ENCODE peak calls at places on chromosome 13, in seven cellular contexts. Z is A673, W is fibroblast of lung, P is Panc1, F is adrenal gland, B is upper lobe of left lung, R is neuronal stem cell. O is an unnamed sample.
A peak's percentile ranks its signal among the peaks of the same experiment; 100 is the strongest.

GRCh38 chr13:32175307-32175706 is 139.9 kb downstream of the ZAR1L start:
- DNase-seq in P (no peak), Z (no peak), F (no peak), W (no peak), R (no peak), B (no peak), O (no peak)

GRCh38 chr13:113991191-113991669 is 17.4 kb upstream of the C13orf46 start:
- DNase-seq in B (no peak), F (no peak), Z (no peak), W (no peak), P (no peak), R (no peak), O (no peak)

GRCh38 chr13:61202042-61202441 is 213.6 kb downstream of the PCDH20 start:
- DNase-seq in W (no peak), F (no peak), Z (no peak), P (no peak), R (no peak), B (no peak), O (no peak)

GRCh38 chr13:49679244-49679643 is 12.0 kb downstream of the EBPL start:
- DNase-seq in B (no peak), W (peak; percentile 50), Z (no peak), R (no peak), F (no peak), P (no peak), O (no peak)

GRCh38 chr13:95355491-95355890 is 54.2 kb upstream of the ABCC4 start:
- DNase-seq in W (peak; percentile 5), P (no peak), R (no peak), Z (peak; percentile 63), B (no peak), F (no peak), O (no peak)

GRCh38 chr13:32415019-32415418 is 12.9 kb downstream of the N4BP2L1 start:
- DNase-seq in W (no peak), Z (peak; percentile 41), B (no peak), R (no peak), F (no peak), P (no peak), O (peak; percentile 25)

GRCh38 chr13:105630411-105630810 is 905.1 kb downstream of the EFNB2 start:
- DNase-seq in F (no peak), B (no peak), P (no peak), R (no peak), W (no peak), Z (no peak), O (no peak)

GRCh38 chr13:107370036-107370785 is 802.3 kb upstream of the ARGLU1 start:
- DNase-seq in W (peak; percentile 78), F (no peak), R (no peak), Z (no peak), B (no peak), P (no peak), O (no peak)

GRCh38 chr13:106246237-106246636 is 289.2 kb downstream of the EFNB2 start:
- DNase-seq in R (no peak), Z (no peak), P (no peak), W (no peak), F (no peak), B (no peak), O (no peak)

GRCh38 chr13:51523082-51523518 is 61.2 kb upstream of the WDFY2 start:
- DNase-seq in B (peak; percentile 51), W (peak; percentile 63), P (no peak), F (peak; percentile 71), Z (peak; percentile 61), R (no peak), O (peak; percentile 12)

GRCh38 chr13:78993792-78994191 is 334.8 kb upstream of the OBI1 start:
- DNase-seq in B (no peak), W (no peak), R (no peak), F (no peak), Z (peak; percentile 14), P (no peak), O (no peak)

GRCh38 chr13:50762969-50763568 is 80.4 kb downstream of the DLEU7 start:
- DNase-seq in W (no peak), R (no peak), B (no peak), Z (no peak), P (no peak), F (no peak), O (no peak)

GRCh38 chr13:97226788-97227627 is 4.9 kb downstream of the MBNL2 start:
- DNase-seq in R (no peak), B (peak; percentile 32), P (no peak), F (peak; percentile 58), W (no peak), Z (peak; percentile 34), O (peak; percentile 64)

GRCh38 chr13:110912651-110913051 is 2.2 kb downstream of the ANKRD10 start:
- DNase-seq in R (no peak), P (no peak), Z (no peak), W (peak; percentile 73), F (no peak), B (no peak), O (no peak)

GRCh38 chr13:37105251-37105714 is at the start of gene CSNK1A1L:
- DNase-seq in W (no peak), F (no peak), P (no peak), B (no peak), R (no peak), Z (no peak), O (no peak)

GRCh38 chr13:106376411-106377112 is 158.9 kb downstream of the EFNB2 start:
- DNase-seq in F (no peak), P (peak; percentile 61), B (peak; percentile 71), Z (peak; percentile 50), R (no peak), W (peak; percentile 92), O (no peak)

GRCh38 chr13:22311734-22312404 is 641.0 kb downstream of the FGF9 start:
- DNase-seq in W (no peak), B (no peak), Z (no peak), F (no peak), P (no peak), R (no peak), O (no peak)

GRCh38 chr13:50224534-50224933 is 209.3 kb downstream of the KCNRG start:
- DNase-seq in F (no peak), B (no peak), P (no peak), R (no peak), Z (no peak), W (peak; percentile 54), O (no peak)

GRCh38 chr13:53311561-53311960 is 282.9 kb downstream of the OLFM4 start:
- DNase-seq in W (no peak), F (no peak), B (no peak), P (no peak), R (no peak), Z (peak; percentile 11), O (no peak)

GRCh38 chr13:33606692-33607091 is 211.3 kb upstream of the RFC3 start:
- DNase-seq in W (peak; percentile 20), P (no peak), F (no peak), B (no peak), R (peak; percentile 39), Z (peak; percentile 8), O (no peak)

GRCh38 chr13:27481766-27482165 is 31.4 kb upstream of the MTIF3 start:
- DNase-seq in W (peak; percentile 27), B (peak; percentile 69), P (no peak), F (peak; percentile 40), Z (peak; percentile 43), R (peak; percentile 56), O (peak; percentile 51)

GRCh38 chr13:111142472-111142871 is 27.4 kb downstream of the ARHGEF7 start:
- DNase-seq in F (no peak), P (no peak), B (no peak), R (no peak), W (no peak), Z (no peak), O (no peak)

GRCh38 chr13:49549289-49549688 is 36.1 kb downstream of the RCBTB1 start:
- DNase-seq in F (no peak), Z (no peak), P (no peak), B (no peak), R (no peak), W (no peak), O (no peak)

GRCh38 chr13:45341799-45342584 is 1.0 kb upstream of the TPT1 start:
- DNase-seq in Z (peak; percentile 53), R (no peak), W (peak; percentile 60), P (no peak), F (peak; percentile 86), B (peak; percentile 72), O (peak; percentile 63)

GRCh38 chr13:95689582-95689926 is 12.6 kb downstream of the DNAJC3 start:
- DNase-seq in W (no peak), F (no peak), P (no peak), R (no peak), B (no peak), Z (no peak), O (no peak)

GRCh38 chr13:72397265-72397664 is 330.2 kb downstream of the MZT1 start:
- DNase-seq in B (no peak), W (no peak), Z (no peak), P (no peak), R (no peak), F (no peak), O (no peak)

GRCh38 chr13:32068255-32068654 is 36.7 kb downstream of the FRY start:
- DNase-seq in W (no peak), F (no peak), R (no peak), P (no peak), Z (no peak), B (no peak), O (no peak)

GRCh38 chr13:35672611-35673010 is 196.1 kb upstream of the MAB21L1 start:
- DNase-seq in Z (no peak), F (no peak), P (no peak), B (no peak), W (no peak), R (no peak), O (no peak)
- H3K27ac ChIP-seq in Z (no peak overlapping the region), F (no peak overlapping the region), P (no peak overlapping the region), B (no peak overlapping the region), W (no peak overlapping the region), R (no peak overlapping the region), O (no peak overlapping the region)

DNA sequence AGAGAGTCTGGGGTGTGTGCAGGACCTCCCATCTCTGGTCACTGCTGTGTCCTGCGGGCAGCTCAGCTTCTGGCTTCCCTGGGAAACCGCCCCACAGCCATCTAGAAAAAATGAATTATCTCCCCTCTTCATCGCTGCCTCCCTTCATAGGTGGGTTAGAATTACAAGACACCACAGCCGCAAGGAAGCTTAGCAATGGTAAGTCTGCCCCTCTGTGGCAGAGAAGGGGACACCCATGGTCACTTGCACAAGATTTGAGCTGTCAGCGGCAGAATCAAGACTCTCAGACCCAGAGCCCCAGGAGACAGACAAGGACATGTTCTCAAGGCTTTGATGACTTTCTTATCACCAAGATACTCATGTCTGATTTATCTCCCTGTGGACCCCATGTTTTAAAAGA is 110.8 kb upstream of the PABPC3 start:
- DNase-seq in W (no peak), R (no peak), F (no peak), P (no peak), B (no peak), Z (peak; percentile 35), O (no peak)
- H3K27me3 ChIP-seq in W (peaks cover 15% of the 10 kb centered on the region), R (no peaks in the 10 kb centered on the region), F (peaks cover 6% of the 10 kb centered on the region), P (peaks cover 3% of the 10 kb centered on the region), B (no peaks in the 10 kb centered on the region), Z (no peaks in the 10 kb centered on the region), O (peaks cover 11% of the 10 kb centered on the region)

DNA sequence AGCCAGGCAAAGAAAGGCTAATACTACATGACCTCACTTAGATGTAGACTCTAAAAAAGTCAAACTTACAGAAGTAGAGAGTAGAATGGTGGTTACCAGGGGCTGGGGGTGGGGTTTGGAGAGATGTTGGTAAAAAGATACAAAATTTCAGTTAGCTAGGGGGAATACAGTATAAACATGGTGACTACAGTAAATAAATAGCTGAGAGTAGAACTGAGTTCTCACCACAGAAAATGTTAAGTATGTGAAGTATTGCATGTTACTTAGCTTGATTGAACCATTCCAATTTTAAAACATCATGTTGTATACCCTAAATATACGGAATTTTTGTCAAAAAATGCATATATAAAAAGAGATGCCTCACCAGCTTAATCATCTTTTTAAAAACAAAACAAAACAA is 67.5 kb upstream of the DOCK9 start:
- DNase-seq in R (no peak), W (peak; percentile 32), B (no peak), P (no peak), F (no peak), Z (no peak), O (no peak)
- H3K27ac ChIP-seq in R (no peak overlapping the region), W (no peak overlapping the region), B (peak overlapping the region; percentile 62), P (no peak overlapping the region), F (no peak overlapping the region), Z (no peak overlapping the region), O (peak overlapping the region; percentile 53)

GRCh38 chr13:76594435-76594834 is 291.8 kb downstream of the KCTD12 start:
- DNase-seq in B (no peak), Z (no peak), R (no peak), P (no peak), W (no peak), F (no peak), O (no peak)
- H3K27me3 ChIP-seq in B (no peaks in the 10 kb centered on the region), Z (no peaks in the 10 kb centered on the region), R (no peaks in the 10 kb centered on the region), P (no peaks in the 10 kb centered on the region), W (no peaks in the 10 kb centered on the region), F (no peaks in the 10 kb centered on the region), O (no peaks in the 10 kb centered on the region)